ENCODE peak calls at places on chromosomes 4 and X, in ten cellular contexts. C is AG10803, O is NCI-H1105, S is endothelial cell, K is MCF 10A, G is RPMI7951, X is NCI-H2171 treated with DMSO at 0.1 percent for 48 hours, L is DMS153, W is pons, H is neuronal stem cell. F is an unnamed sample.

GRCh38 chr4:98851806-98852205 is 77.1 kb downstream of the EIF4E start:
- DNase-seq in C (peak; percentile 25), O (no peak), S (no peak), K (peak; percentile 36), G (peak; percentile 57), X (no peak), L (no peak), W (no peak), H (no peak), F (peak; percentile 65)

GRCh38 chr4:174582463-174582862 is 60.2 kb upstream of the HPGD start:
- DNase-seq in C (no peak), O (no peak), S (no peak), K (no peak), G (no peak), X (no peak), L (no peak), W (no peak), H (no peak), F (no peak)

GRCh38 chr4:185966549-185966948 is 102.4 kb upstream of the TLR3 start:
- DNase-seq in C (no peak), O (no peak), S (no peak), K (no peak), G (no peak), X (no peak), L (no peak), W (no peak), H (no peak), F (no peak)

GRCh38 chr4:87257523-87257922 is 37.1 kb upstream of the KLHL8 start:
- DNase-seq in C (no peak), O (peak; percentile 22), S (no peak), K (no peak), G (no peak), X (no peak), L (no peak), W (peak; percentile 78), H (no peak), F (no peak)

GRCh38 chrX:48676893-48677270 is 6.7 kb upstream of the WAS start:
- DNase-seq in C (no peak), O (no peak), S (no peak), K (no peak), G (no peak), X (no peak), L (no peak), W (no peak), H (no peak), F (no peak)

GRCh38 chr4:95367824-95368223 is 180.9 kb downstream of the UNC5C start:
- DNase-seq in C (no peak), O (no peak), S (no peak), K (no peak), G (no peak), X (no peak), L (no peak), W (no peak), H (no peak), F (no peak)

GRCh38 chr4:65880594-65880993 is 210.3 kb upstream of the EPHA5 start:
- DNase-seq in C (no peak), O (no peak), S (no peak), K (peak; percentile 41), G (peak; percentile 5), X (no peak), L (no peak), W (no peak), H (no peak), F (no peak)

GRCh38 chr4:2378898-2379297 is 39.5 kb downstream of the ZFYVE28 start:
- DNase-seq in C (no peak), O (no peak), S (no peak), K (no peak), G (no peak), X (no peak), L (no peak), W (no peak), H (no peak), F (no peak)

GRCh38 chr4:38489924-38490639 is 173.9 kb upstream of the KLF3 start:
- DNase-seq in C (peak; percentile 39), O (no peak), S (peak; percentile 14), K (no peak), G (peak; percentile 45), X (no peak), L (no peak), W (peak; percentile 70), H (no peak), F (no peak)

GRCh38 chrX:70479970-70480659 is 35.5 kb downstream of the DLG3 start:
- DNase-seq in C (no peak), O (no peak), S (no peak), K (peak; percentile 67), G (peak; percentile 15), X (no peak), L (peak; percentile 20), W (no peak), H (no peak), F (peak; percentile 4)

GRCh38 chr4:23819041-23819511 is 70.8 kb downstream of the PPARGC1A start:
- DNase-seq in C (peak; percentile 43), O (no peak), S (no peak), K (no peak), G (no peak), X (no peak), L (no peak), W (no peak), H (no peak), F (peak; percentile 23)

GRCh38 chr4:120991885-120992284 is 69.4 kb upstream of the PRDM5 start:
- DNase-seq in C (no peak), O (no peak), S (no peak), K (no peak), G (no peak), X (no peak), L (no peak), W (no peak), H (no peak), F (no peak)

F was measured in EL.